ENCODE peak calls at places on chromosomes 2 and 18, in ten cellular contexts. Z, A, M, N, W, P, T, B, D and G are unnamed samples.

GRCh38 chr2:74149249-74149530 is 1.5 kb upstream of the BOLA3 start:
- DNase-seq in Z (peak; percentile 31), A (no peak), M (no peak), N (no peak), W (no peak), P (peak; percentile 59), T (no peak), B (no peak), D (no peak), G (no peak)

GRCh38 chr18:6836331-6836730 is 106.8 kb downstream of the ARHGAP28 start:
- DNase-seq in Z (no peak), A (no peak), M (no peak), N (no peak), W (no peak), P (peak; percentile 56), T (no peak), B (no peak), D (no peak), G (no peak)

GRCh38 chr2:62475172-62476011 is 30.6 kb downstream of the TMEM17 start:
- DNase-seq in Z (peak; percentile 20), A (no peak), M (no peak), N (no peak), W (no peak), P (no peak), T (no peak), B (no peak), D (no peak), G (no peak)

GRCh38 chr2:200092235-200092634 is 136.9 kb downstream of the MAIP1 start:
- DNase-seq in Z (no peak), A (no peak), M (no peak), N (no peak), W (no peak), P (no peak), T (no peak), B (no peak), D (no peak), G (no peak)

GRCh38 chr2:120762341-120763061 is 26.8 kb downstream of the GLI2 start:
- DNase-seq in Z (no peak), A (no peak), M (no peak), N (no peak), W (peak; percentile 49), P (no peak), T (no peak), B (no peak), D (peak; percentile 9), G (no peak)

GRCh38 chr18:27377251-27377650 is 192.1 kb upstream of the CHST9 start:
- DNase-seq in Z (no peak), A (no peak), M (no peak), N (no peak), W (no peak), P (no peak), T (no peak), B (no peak), D (no peak), G (no peak)

GRCh38 chr2:85226783-85227182 is 93.6 kb downstream of the TCF7L1 start:
- DNase-seq in Z (no peak), A (no peak), M (no peak), N (no peak), W (no peak), P (no peak), T (no peak), B (no peak), D (no peak), G (no peak)

GRCh38 chr2:240648155-240648649 is 22.9 kb downstream of the GPR35 start:
- DNase-seq in Z (no peak), A (no peak), M (no peak), N (no peak), W (no peak), P (no peak), T (no peak), B (no peak), D (no peak), G (no peak)

GRCh38 chr2:237967463-237967871 is 653 bp downstream of the UBE2F start:
- DNase-seq in Z (peak; percentile 42), A (no peak), M (no peak), N (no peak), W (peak; percentile 76), P (no peak), T (no peak), B (no peak), D (peak; percentile 31), G (no peak)

GRCh38 chr18:48440924-48441323 is 31.7 kb upstream of the ZBTB7C start:
- DNase-seq in Z (no peak), A (no peak), M (no peak), N (no peak), W (no peak), P (no peak), T (no peak), B (no peak), D (no peak), G (no peak)

GRCh38 chr18:48445540-48445939 is 36.4 kb upstream of the ZBTB7C start:
- DNase-seq in Z (peak; percentile 91), A (peak; percentile 53), M (peak; percentile 80), N (peak; percentile 41), W (peak; percentile 77), P (peak; percentile 70), T (peak; percentile 9), B (peak; percentile 62), D (peak; percentile 79), G (peak; percentile 63)

GRCh38 chr18:48441405-48441881 is 32.3 kb upstream of the ZBTB7C start:
- DNase-seq in Z (no peak), A (no peak), M (no peak), N (no peak), W (no peak), P (no peak), T (no peak), B (no peak), D (no peak), G (no peak)

GRCh38 chr18:48442761-48443160 is 33.6 kb upstream of the ZBTB7C start:
- DNase-seq in Z (no peak), A (no peak), M (no peak), N (no peak), W (no peak), P (no peak), T (no peak), B (no peak), D (no peak), G (no peak)

DNA sequence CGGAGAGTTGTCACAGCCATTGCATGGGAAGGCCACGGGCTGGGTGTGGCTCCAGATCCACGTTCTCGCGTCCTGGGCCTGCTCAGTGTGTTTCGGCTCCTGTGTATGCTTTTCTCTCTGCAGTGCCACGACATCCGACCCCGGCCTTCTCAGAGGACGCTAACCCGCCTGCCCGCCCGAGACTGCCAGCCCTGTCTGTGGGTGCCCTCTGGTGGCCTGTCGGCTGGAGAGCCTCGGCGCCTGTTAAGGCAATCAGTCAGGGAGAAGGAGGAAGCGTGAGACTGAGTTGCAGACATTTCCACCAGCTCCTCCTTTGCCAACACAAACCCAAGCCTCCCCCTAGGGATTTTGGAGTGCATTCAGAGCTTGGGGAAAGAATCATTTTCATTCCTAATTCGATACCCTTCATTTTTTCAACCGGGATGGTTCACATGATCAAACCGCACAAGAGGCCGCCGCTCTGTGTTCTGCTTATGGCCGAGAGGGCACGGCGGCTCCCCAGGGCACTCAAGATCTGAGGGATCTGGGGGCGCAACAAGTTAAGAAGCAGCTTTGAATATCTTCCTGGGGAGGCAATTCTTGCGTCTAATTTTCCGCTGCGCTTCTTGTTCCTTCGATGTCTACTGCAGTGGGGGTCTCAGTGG is 37.5 kb upstream of the ZBTB7C start:
- DNase-seq in Z (peak; percentile 94), A (peak; percentile 25), M (peak; percentile 44), N (peak; percentile 60), W (peak; percentile 89), P (peak; percentile 56), T (no peak), B (peak; percentile 57), D (peak; percentile 84), G (peak; percentile 79)
- TF ChIP-seq POLR2AphosphoS5 in Z (no peak), A (no peak), M (no peak), N (no peak), W (no peak), P (no peak), T (no peak), B (no peak), D (no peak), G (no peak)

DNA sequence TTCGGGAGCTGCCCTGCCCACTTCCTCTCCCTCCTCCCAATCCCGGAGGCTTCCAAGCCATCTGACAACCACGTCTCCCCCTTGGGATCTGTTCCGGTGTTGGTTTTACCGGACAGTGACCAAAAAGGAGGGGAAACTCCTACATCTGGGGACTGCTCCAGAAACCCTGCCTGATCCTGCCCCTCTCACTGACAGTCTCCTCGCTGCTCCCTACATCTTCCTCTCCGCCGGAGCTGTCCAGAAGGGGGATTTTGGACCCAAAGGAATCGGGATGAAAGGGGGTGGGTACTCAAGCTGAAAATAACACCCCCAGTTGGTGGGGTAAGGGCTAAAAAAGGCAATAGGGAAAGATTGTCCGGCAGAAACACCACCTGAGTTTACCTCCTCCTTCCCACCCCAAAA is 1.5 kb downstream of the INO80D start:
- DNase-seq in Z (peak; percentile 91), A (peak; percentile 62), M (peak; percentile 56), N (no peak), W (peak; percentile 91), P (peak; percentile 69), T (no peak), B (peak; percentile 73), D (peak; percentile 79), G (no peak)
- TF ChIP-seq POLR2AphosphoS5 in Z (peak; percentile 83), A (no peak), M (no peak), N (no peak), W (peak; percentile 90), P (peak; percentile 19), T (no peak), B (peak; percentile 75), D (peak; percentile 89), G (no peak)

GRCh38 chr2:15950088-15950952 is 10.0 kb downstream of the MYCN start:
- DNase-seq in Z (no peak), A (no peak), M (no peak), N (no peak), W (no peak), P (no peak), T (no peak), B (no peak), D (no peak), G (no peak)
- TF ChIP-seq POLR2AphosphoS5 in Z (no peak), A (no peak), M (no peak), N (no peak), W (no peak), P (no peak), T (no peak), B (no peak), D (no peak), G (no peak)

GRCh38 chr2:218293715-218294429 is 1.6 kb upstream of the TMBIM1 start:
- DNase-seq in Z (no peak), A (no peak), M (no peak), N (no peak), W (no peak), P (no peak), T (no peak), B (no peak), D (peak; percentile 63), G (no peak)

GRCh38 chr2:218292700-218293014 is 354 bp upstream of the TMBIM1 start:
- DNase-seq in Z (no peak), A (no peak), M (no peak), N (no peak), W (no peak), P (no peak), T (no peak), B (no peak), D (no peak), G (no peak)

GRCh38 chr2:218294430-218294999 is 2.2 kb upstream of the TMBIM1 start:
- DNase-seq in Z (no peak), A (no peak), M (no peak), N (no peak), W (no peak), P (no peak), T (no peak), B (no peak), D (no peak), G (no peak)

GRCh38 chr2:218296200-218296599 is 3.9 kb upstream of the TMBIM1 start:
- DNase-seq in Z (no peak), A (no peak), M (no peak), N (no peak), W (no peak), P (no peak), T (no peak), B (no peak), D (no peak), G (no peak)

GRCh38 chr2:218295029-218295428 is 2.7 kb upstream of the TMBIM1 start:
- DNase-seq in Z (no peak), A (no peak), M (no peak), N (no peak), W (no peak), P (no peak), T (no peak), B (no peak), D (no peak), G (no peak)
- TF ChIP-seq POLR2AphosphoS5 in Z (no peak), A (no peak), M (no peak), N (no peak), W (no peak), P (no peak), T (no peak), B (no peak), D (no peak), G (no peak)